ENCODE peak calls at places on chromosomes 3 and 15, in four cellular contexts. I is HL-60, J is GM12891, P is GM12892. N is an unnamed sample.

GRCh38 chr15:85475317-85475701 is 94.9 kb downstream of the AKAP13 start:
- DNase-seq in I (peak), J (no peak), P (no peak), N (no peak)

GRCh38 chr3:111801697-111802655 is 57.1 kb upstream of the PHLDB2 start:
- DNase-seq in I (no peak), J (no peak), P (no peak), N (no peak)

GRCh38 chr3:125039041-125039896 is 16.5 kb downstream of the HEG1 start:
- DNase-seq in I (no peak), J (no peak), P (no peak), N (no peak)

GRCh38 chr3:53160660-53161344 is at the start of gene PRKCD:
- DNase-seq in J (peak), I (no peak), P (peak), N (no peak)

GRCh38 chr15:87850916-87851315 is 405.6 kb downstream of the NTRK3 start:
- DNase-seq in I (no peak), J (no peak), P (no peak), N (no peak)

GRCh38 chr3:150741497-150742140 is 21.4 kb downstream of the SIAH2 start:
- DNase-seq in J (no peak), I (no peak), P (no peak), N (no peak)

GRCh38 chr15:43376017-43376705 is 5.3 kb downstream of the TUBGCP4 start:
- DNase-seq in J (peak), P (peak), I (no peak), N (no peak)

GRCh38 chr3:174330303-174330702 is 528.8 kb upstream of the NAALADL2 start:
- DNase-seq in J (no peak), I (no peak), P (no peak), N (no peak)

GRCh38 chr15:101488300-101489164 is 975 bp downstream of the PCSK6 start:
- DNase-seq in I (no peak), J (no peak), P (no peak), N (no peak)

GRCh38 chr15:28977377-28978010 is 91.7 kb downstream of the APBA2 start:
- DNase-seq in J (no peak), I (no peak), P (no peak), N (no peak)
- TF ChIP-seq POLR2AphosphoS5 in J (no peak), I (no peak), P (no peak), N (no peak)

GRCh38 chr15:91468861-91469260 is 368.8 kb downstream of the SV2B start:
- DNase-seq in P (no peak), I (no peak), J (no peak), N (no peak)
- TF ChIP-seq POLR2AphosphoS5 in P (no peak), I (no peak), J (no peak), N (no peak)

GRCh38 chr15:31306426-31307269 is 20.0 kb upstream of the KLF13 start:
- DNase-seq in J (no peak), I (no peak), P (no peak), N (no peak)
- TF ChIP-seq POLR2AphosphoS5 in J (no peak), I (no peak), P (no peak), N (no peak)

GRCh38 chr3:11185144-11185543 is 30.9 kb downstream of the HRH1 start:
- DNase-seq in J (no peak), P (no peak), I (no peak), N (no peak)
- TF ChIP-seq POLR2AphosphoS5 in J (no peak), P (no peak), I (no peak), N (no peak)

DNA sequence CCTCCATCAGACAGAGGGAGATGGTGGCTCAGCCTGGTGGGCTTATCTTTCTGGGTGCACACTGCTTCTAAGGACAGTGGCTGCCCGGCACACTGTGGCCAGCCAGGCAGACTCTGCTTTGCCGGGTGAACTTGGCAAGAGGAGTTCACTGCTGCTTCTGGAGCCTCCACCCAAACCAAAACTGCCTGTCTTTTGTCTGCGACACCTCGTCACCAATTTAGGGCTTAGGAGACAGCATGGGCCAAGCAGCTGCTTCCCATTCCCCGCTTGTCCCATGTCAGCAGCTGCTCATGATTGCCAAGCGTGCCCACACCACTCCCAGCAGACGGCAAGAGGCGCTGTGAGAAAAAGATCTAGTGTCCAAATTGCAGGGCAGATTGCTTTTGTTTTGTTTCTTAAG is 57.3 kb downstream of the LSM3 start:
- DNase-seq in P (no peak), I (no peak), J (no peak), N (no peak)
- TF ChIP-seq POLR2AphosphoS5 in P (no peak), I (no peak), J (no peak), N (no peak)

GRCh38 chr3:70849911-70850699 is 537.7 kb upstream of the MDFIC2 start:
- DNase-seq in P (no peak), I (no peak), J (no peak), N (no peak)
- TF ChIP-seq POLR2AphosphoS5 in P (no peak), I (no peak), J (no peak), N (no peak)

N was measured in SK-N-MC.